ENCODE peak calls at places on chromosomes 5 and 9, in six cellular contexts. One of them, this sample, is unnamed. For H3K27me3, the result is how much of the 10 kb centered on the place peaks cover.

GRCh38 chr9:130332384-130332926 is 66.9 kb downstream of the HMCN2 start:
- DNase-seq in BJ: no peak
- DNase-seq in spleen: peak
- DNase-seq in tibial artery: no peak
- DNase-seq in astrocyte: no peak
- DNase-seq in fibroblast of lung: no peak
- DNase-seq in this sample: no peak

GRCh38 chr9:38687389-38687842 is 32.5 kb downstream of the FAM240B start:
- DNase-seq in BJ: no peak
- DNase-seq in spleen: peak
- DNase-seq in tibial artery: no peak
- DNase-seq in astrocyte: peak
- DNase-seq in fibroblast of lung: peak
- DNase-seq in this sample: no peak

GRCh38 chr5:122089614-122090013 is 11.6 kb upstream of the LOX start:
- DNase-seq in BJ: peak
- DNase-seq in spleen: no peak
- DNase-seq in tibial artery: no peak
- DNase-seq in astrocyte: peak
- DNase-seq in fibroblast of lung: peak
- DNase-seq in this sample: no peak

GRCh38 chr9:120393386-120394057 is 186.4 kb downstream of the CDK5RAP2 start:
- DNase-seq in BJ: no peak
- DNase-seq in spleen: no peak
- DNase-seq in tibial artery: no peak
- DNase-seq in astrocyte: peak
- DNase-seq in fibroblast of lung: peak
- DNase-seq in this sample: no peak

GRCh38 chr5:55226027-55226933 is 835 bp downstream of the MCIDAS start:
- DNase-seq in BJ: no peak
- DNase-seq in spleen: peak
- DNase-seq in tibial artery: no peak
- DNase-seq in astrocyte: no peak
- DNase-seq in fibroblast of lung: peak
- DNase-seq in this sample: peak

GRCh38 chr9:130382636-130383349 is 62.0 kb upstream of the ASS1 start:
- DNase-seq in BJ: no peak
- DNase-seq in spleen: no peak
- DNase-seq in tibial artery: no peak
- DNase-seq in astrocyte: no peak
- DNase-seq in fibroblast of lung: no peak
- DNase-seq in this sample: no peak

GRCh38 chr9:125521462-125522327 is 185.3 kb downstream of the MAPKAP1 start:
- DNase-seq in BJ: peak
- DNase-seq in spleen: no peak
- DNase-seq in tibial artery: no peak
- DNase-seq in astrocyte: peak
- DNase-seq in fibroblast of lung: peak
- DNase-seq in this sample: no peak

GRCh38 chr9:137224850-137225694 is at the start of gene CYSRT1:
- DNase-seq in BJ: no peak
- DNase-seq in spleen: no peak
- DNase-seq in tibial artery: no peak
- DNase-seq in astrocyte: no peak
- DNase-seq in fibroblast of lung: no peak
- DNase-seq in this sample: no peak

GRCh38 chr5:2201011-2201410 is 318.3 kb upstream of the IRX4 start:
- DNase-seq in BJ: no peak
- DNase-seq in spleen: peak
- DNase-seq in tibial artery: no peak
- DNase-seq in astrocyte: no peak
- DNase-seq in fibroblast of lung: no peak
- DNase-seq in this sample: no peak

GRCh38 chr5:110386782-110387181 is 339.7 kb downstream of the TMEM232 start:
- DNase-seq in BJ: peak
- DNase-seq in spleen: no peak
- DNase-seq in tibial artery: no peak
- DNase-seq in astrocyte: peak
- DNase-seq in fibroblast of lung: peak
- DNase-seq in this sample: no peak

GRCh38 chr5:142654578-142655042 is 31.3 kb downstream of the FGF1 start:
- DNase-seq in BJ: no peak
- DNase-seq in spleen: no peak
- DNase-seq in tibial artery: no peak
- DNase-seq in astrocyte: no peak
- DNase-seq in fibroblast of lung: no peak
- DNase-seq in this sample: no peak

GRCh38 chr5:109938453-109938852 is 248.7 kb downstream of the MAN2A1 start:
- DNase-seq in BJ: no peak
- DNase-seq in spleen: no peak
- DNase-seq in tibial artery: no peak
- DNase-seq in astrocyte: no peak
- DNase-seq in fibroblast of lung: no peak
- DNase-seq in this sample: no peak

GRCh38 chr5:159907689-159908088 is 8.6 kb upstream of the ADRA1B start:
- DNase-seq in BJ: no peak
- DNase-seq in spleen: no peak
- DNase-seq in tibial artery: no peak
- DNase-seq in astrocyte: no peak
- DNase-seq in fibroblast of lung: no peak
- DNase-seq in this sample: no peak

GRCh38 chr5:132086277-132086794 is 12.7 kb downstream of the CSF2 start:
- DNase-seq in BJ: peak
- DNase-seq in spleen: peak
- DNase-seq in tibial artery: peak
- DNase-seq in astrocyte: peak
- DNase-seq in fibroblast of lung: peak
- DNase-seq in this sample: no peak

GRCh38 chr5:174608631-174609097 is 115.7 kb upstream of the MSX2 start:
- DNase-seq in BJ: no peak
- DNase-seq in spleen: peak
- DNase-seq in tibial artery: peak
- DNase-seq in astrocyte: peak
- DNase-seq in fibroblast of lung: peak
- DNase-seq in this sample: no peak

GRCh38 chr5:172453986-172454354 is 355 bp downstream of the SH3PXD2B start:
- DNase-seq in BJ: no peak
- DNase-seq in spleen: no peak
- DNase-seq in tibial artery: no peak
- DNase-seq in astrocyte: no peak
- DNase-seq in fibroblast of lung: peak
- DNase-seq in this sample: peak

GRCh38 chr5:134026521-134027202 is 21.9 kb upstream of the VDAC1 start:
- DNase-seq in BJ: no peak
- DNase-seq in spleen: peak
- DNase-seq in tibial artery: no peak
- DNase-seq in astrocyte: peak
- DNase-seq in fibroblast of lung: peak
- DNase-seq in this sample: no peak

GRCh38 chr5:141969783-141970741 is 1.2 kb downstream of the RNF14 start:
- DNase-seq in BJ: no peak
- DNase-seq in spleen: no peak
- DNase-seq in tibial artery: no peak
- DNase-seq in astrocyte: no peak
- DNase-seq in fibroblast of lung: peak
- DNase-seq in this sample: no peak

GRCh38 chr5:123369371-123369968 is 53.7 kb downstream of the CEP120 start:
- DNase-seq in BJ: no peak
- DNase-seq in spleen: no peak
- DNase-seq in tibial artery: no peak
- DNase-seq in astrocyte: no peak
- DNase-seq in fibroblast of lung: no peak
- DNase-seq in this sample: no peak

GRCh38 chr5:134070979-134071849 is 43.3 kb upstream of the TCF7 start:
- DNase-seq in BJ: no peak
- DNase-seq in spleen: peak
- DNase-seq in tibial artery: no peak
- DNase-seq in astrocyte: no peak
- DNase-seq in fibroblast of lung: peak
- DNase-seq in this sample: no peak

GRCh38 chr5:150489358-150490295 is 18.3 kb upstream of the NDST1 start:
- DNase-seq in BJ: no peak
- DNase-seq in spleen: peak
- DNase-seq in tibial artery: no peak
- DNase-seq in astrocyte: peak
- DNase-seq in fibroblast of lung: peak
- DNase-seq in this sample: peak

GRCh38 chr5:91072891-91073290 is 310.2 kb downstream of the ARRDC3 start:
- DNase-seq in BJ: peak
- DNase-seq in spleen: no peak
- DNase-seq in tibial artery: no peak
- DNase-seq in astrocyte: peak
- DNase-seq in fibroblast of lung: peak
- DNase-seq in this sample: no peak

GRCh38 chr5:91070761-91071429 is 312.2 kb downstream of the ARRDC3 start:
- DNase-seq in BJ: no peak
- DNase-seq in spleen: no peak
- DNase-seq in tibial artery: no peak
- DNase-seq in astrocyte: no peak
- DNase-seq in fibroblast of lung: no peak
- DNase-seq in this sample: no peak

GRCh38 chr5:91076138-91076537 is 307.0 kb downstream of the ARRDC3 start:
- DNase-seq in BJ: no peak
- DNase-seq in spleen: no peak
- DNase-seq in tibial artery: no peak
- DNase-seq in astrocyte: peak
- DNase-seq in fibroblast of lung: peak
- DNase-seq in this sample: no peak

GRCh38 chr5:91077623-91078022 is 305.5 kb downstream of the ARRDC3 start:
- DNase-seq in BJ: no peak
- DNase-seq in spleen: no peak
- DNase-seq in tibial artery: no peak
- DNase-seq in astrocyte: no peak
- DNase-seq in fibroblast of lung: peak
- DNase-seq in this sample: no peak

DNA sequence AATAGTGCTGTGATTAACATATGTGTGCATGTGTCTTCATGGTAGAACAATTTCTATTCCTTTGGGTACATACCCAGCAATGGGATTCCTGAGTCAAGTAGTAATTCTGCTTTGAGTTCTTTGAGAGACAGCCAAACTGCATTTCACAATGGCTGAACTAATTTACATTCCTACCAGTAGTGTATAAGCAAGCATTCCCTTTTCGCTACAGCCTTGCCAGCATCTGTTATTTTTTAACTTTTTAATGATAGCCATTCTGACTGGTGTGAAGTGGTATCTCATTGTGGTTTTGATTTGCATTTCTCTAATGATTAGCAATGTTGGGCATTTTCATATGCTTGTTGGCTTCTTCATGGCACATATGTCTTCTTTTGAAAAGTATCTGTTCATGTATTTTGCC is 308.5 kb downstream of the ARRDC3 start:
- DNase-seq in BJ: peak
- DNase-seq in spleen: no peak
- DNase-seq in tibial artery: no peak
- DNase-seq in astrocyte: peak
- DNase-seq in fibroblast of lung: peak
- DNase-seq in this sample: no peak
- TF ChIP-seq CTCF in BJ: peak
- TF ChIP-seq CTCF in spleen: no peak
- TF ChIP-seq CTCF in tibial artery: no peak
- TF ChIP-seq CTCF in astrocyte: peak
- TF ChIP-seq CTCF in fibroblast of lung: peak
- TF ChIP-seq CTCF in this sample: no peak

DNA sequence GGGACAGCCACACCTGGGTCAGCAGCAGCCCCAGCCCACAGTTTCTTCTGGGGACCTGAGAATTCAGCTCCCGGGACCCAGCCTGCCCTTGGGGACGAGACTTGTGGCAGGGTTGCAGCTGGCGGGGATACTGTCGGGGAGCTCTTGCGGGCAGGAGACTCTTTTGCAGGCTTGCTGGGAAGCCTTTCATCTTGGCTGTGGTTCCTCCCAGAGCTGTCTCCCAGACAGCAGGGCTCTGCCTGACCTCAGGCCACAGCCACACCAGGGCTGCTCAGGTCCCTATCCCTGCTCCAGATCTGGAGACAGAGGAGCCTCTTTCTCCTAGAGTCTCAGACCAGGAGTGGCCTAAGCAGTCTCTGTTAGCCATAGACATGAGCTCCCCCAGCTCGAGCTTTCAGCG is 4.7 kb upstream of the MYMK start:
- DNase-seq in BJ: no peak
- DNase-seq in spleen: no peak
- DNase-seq in tibial artery: no peak
- DNase-seq in astrocyte: no peak
- DNase-seq in fibroblast of lung: no peak
- DNase-seq in this sample: no peak
- H3K4me3 ChIP-seq in BJ: no peak
- H3K4me3 ChIP-seq in spleen: no peak
- H3K4me3 ChIP-seq in tibial artery: no peak
- H3K4me3 ChIP-seq in astrocyte: no peak
- H3K4me3 ChIP-seq in fibroblast of lung: no peak
- H3K4me3 ChIP-seq in this sample: no peak

GRCh38 chr5:176632777-176633176 is 2.3 kb downstream of the EIF4E1B start:
- DNase-seq in BJ: no peak
- DNase-seq in spleen: no peak
- DNase-seq in tibial artery: no peak
- DNase-seq in astrocyte: no peak
- DNase-seq in fibroblast of lung: no peak
- DNase-seq in this sample: peak

GRCh38 chr5:176629853-176630680 is at the start of the genes EIF4E1B and SNCB:
- DNase-seq in BJ: no peak
- DNase-seq in spleen: peak
- DNase-seq in tibial artery: no peak
- DNase-seq in astrocyte: no peak
- DNase-seq in fibroblast of lung: peak
- DNase-seq in this sample: peak

GRCh38 chr5:176629317-176629852 is 949 bp downstream of the SNCB start:
- DNase-seq in BJ: no peak
- DNase-seq in spleen: peak
- DNase-seq in tibial artery: no peak
- DNase-seq in astrocyte: no peak
- DNase-seq in fibroblast of lung: no peak
- DNase-seq in this sample: no peak

GRCh38 chr5:176630681-176631222 is 277 bp downstream of the EIF4E1B start:
- DNase-seq in BJ: no peak
- DNase-seq in spleen: no peak
- DNase-seq in tibial artery: no peak
- DNase-seq in astrocyte: no peak
- DNase-seq in fibroblast of lung: no peak
- DNase-seq in this sample: no peak

GRCh38 chr5:176631383-176631970 is 1.0 kb downstream of the EIF4E1B start:
- DNase-seq in BJ: no peak
- DNase-seq in spleen: no peak
- DNase-seq in tibial artery: no peak
- DNase-seq in astrocyte: no peak
- DNase-seq in fibroblast of lung: no peak
- DNase-seq in this sample: no peak
- H3K27me3 ChIP-seq in BJ: half or more
- H3K27me3 ChIP-seq in spleen: under half
- H3K27me3 ChIP-seq in tibial artery: half or more
- H3K27me3 ChIP-seq in astrocyte: half or more
- H3K27me3 ChIP-seq in fibroblast of lung: under half
- H3K27me3 ChIP-seq in this sample: under half

DNA sequence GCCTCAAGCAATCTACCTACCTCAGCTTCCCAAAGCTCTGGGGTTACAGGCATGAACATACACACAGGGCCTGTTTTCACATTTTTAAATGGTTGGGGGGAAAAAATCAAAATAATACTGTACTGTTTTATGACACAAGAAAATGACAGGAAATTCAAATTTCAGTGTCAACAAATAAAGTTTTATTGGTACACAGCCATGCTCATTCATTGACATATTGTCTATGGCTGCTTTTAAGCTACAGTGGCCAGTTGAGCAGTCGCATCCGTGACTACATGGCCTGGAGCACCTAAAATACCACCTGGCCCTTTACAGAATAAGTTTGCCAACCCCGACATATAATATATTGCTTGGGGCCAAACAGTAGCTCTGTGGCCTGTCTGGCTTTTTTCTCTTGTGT is 56.4 kb upstream of the GGTA1 start:
- DNase-seq in BJ: no peak
- DNase-seq in spleen: no peak
- DNase-seq in tibial artery: no peak
- DNase-seq in astrocyte: no peak
- DNase-seq in fibroblast of lung: no peak
- DNase-seq in this sample: no peak
- TF ChIP-seq CTCF in BJ: no peak
- TF ChIP-seq CTCF in spleen: no peak
- TF ChIP-seq CTCF in tibial artery: no peak
- TF ChIP-seq CTCF in astrocyte: no peak
- TF ChIP-seq CTCF in fibroblast of lung: no peak
- TF ChIP-seq CTCF in this sample: no peak